ENCODE peak calls at places on chromosome 12, in nine cellular contexts. G, Y, S, P, J, A, C, E and M are unnamed samples.

GRCh38 chr12:65907465-65907864 is 83.2 kb downstream of the HMGA2 start:
- DNase-seq in J (no peak), C (no peak), A (no peak), Y (no peak), P (no peak), S (no peak), G (no peak), E (no peak), M (no peak)

GRCh38 chr12:64998327-64999156 is 122.6 kb downstream of the WIF1 start:
- DNase-seq in J (no peak), Y (no peak), A (peak), G (no peak), E (no peak), P (no peak), S (no peak), C (no peak), M (peak)

GRCh38 chr12:93306636-93307035 is 71.1 kb upstream of the NUDT4 start:
- DNase-seq in J (no peak), E (no peak), A (no peak), G (no peak), C (no peak), P (no peak), S (no peak), Y (no peak), M (no peak)

GRCh38 chr12:1800646-1801284 is 19.6 kb upstream of the LRTM2 start:
- DNase-seq in S (no peak), C (peak), J (no peak), G (peak), A (peak), Y (peak), E (no peak), P (no peak), M (peak)

GRCh38 chr12:21940549-21940948 is 677 bp downstream of the ABCC9 start:
- DNase-seq in A (peak), E (no peak), Y (no peak), S (no peak), G (no peak), J (no peak), P (no peak), C (no peak), M (peak)

GRCh38 chr12:124136796-124137195 is 158.1 kb upstream of the RFLNA start:
- DNase-seq in C (no peak), E (no peak), G (no peak), P (no peak), J (no peak), Y (no peak), S (no peak), A (no peak), M (no peak)

GRCh38 chr12:94855853-94856252 is 147.6 kb downstream of the NDUFA12 start:
- DNase-seq in G (no peak), P (no peak), A (no peak), J (no peak), Y (no peak), S (no peak), E (no peak), C (no peak), M (no peak)

GRCh38 chr12:78229491-78230209 is 399.0 kb downstream of the NAV3 start:
- DNase-seq in J (peak), G (no peak), A (peak), P (no peak), E (peak), Y (peak), C (no peak), S (peak), M (peak)

DNA sequence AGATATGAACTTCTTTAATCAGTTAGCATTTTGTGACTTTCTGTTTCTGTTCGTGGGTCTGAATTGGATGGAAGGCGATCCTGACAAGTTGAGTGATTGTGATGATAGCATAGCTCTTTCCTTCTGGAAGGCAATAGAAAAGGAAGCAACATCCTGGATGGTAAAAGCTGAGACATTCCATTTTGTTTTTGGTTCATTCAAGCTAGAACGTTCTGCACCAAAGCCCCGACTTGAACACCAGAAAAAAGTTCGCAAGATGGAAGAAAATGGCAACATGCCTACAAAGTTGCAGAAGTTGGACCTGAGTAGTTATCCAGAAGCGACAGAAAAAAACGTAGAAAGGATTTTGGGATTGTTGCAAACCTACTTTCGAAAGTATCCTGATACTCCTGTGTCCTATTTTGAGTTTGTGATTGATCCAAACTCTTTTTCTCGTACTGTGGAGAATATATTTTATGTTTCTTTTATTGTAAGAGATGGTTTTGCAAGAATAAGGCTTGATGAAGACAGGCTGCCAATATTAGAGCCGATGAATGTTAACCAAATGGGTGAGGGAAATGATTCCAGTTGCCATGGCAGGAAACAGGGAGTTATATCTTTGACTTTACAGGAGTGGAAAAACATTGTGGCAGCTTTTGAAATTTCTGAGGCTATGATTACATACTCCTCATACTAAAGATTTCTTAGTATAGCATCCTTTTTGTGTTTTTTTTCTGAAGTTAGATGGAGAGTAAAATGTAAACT is 894 bp downstream of the EID3 start:
- DNase-seq in J (no peak), E (no peak), P (no peak), S (no peak), A (no peak), C (no peak), Y (no peak), G (no peak), M (no peak)
- H3K4me3 ChIP-seq in J (peak), E (peak), P (peak), S (peak), A (peak), C (peak), Y (no peak), G (no peak), M (peak)

GRCh38 chr12:121096199-121096798 is 36.4 kb upstream of the P2RX7 start:
- DNase-seq in P (no peak), Y (no peak), A (no peak), E (no peak), J (no peak), S (no peak), G (no peak), C (no peak), M (no peak)
- TF ChIP-seq CTCF in P (no peak), Y (no peak), A (no peak), E (no peak), J (no peak), S (no peak), G (no peak), C (peak), M (no peak)

GRCh38 chr12:32395031-32395430 is 4.3 kb upstream of the FGD4 start:
- DNase-seq in G (no peak), J (no peak), S (no peak), E (no peak), C (no peak), Y (no peak), A (no peak), P (no peak), M (no peak)

GRCh38 chr12:32390572-32391219 is 8.7 kb upstream of the FGD4 start:
- DNase-seq in G (peak), C (peak), J (peak), A (peak), E (no peak), P (peak), Y (no peak), S (no peak), M (peak)
- H3K4me3 ChIP-seq in G (peak), C (peak), J (peak), A (peak), E (peak), P (peak), Y (no peak), S (peak), M (peak)

GRCh38 chr12:14416658-14417057 is 51.2 kb downstream of the ATF7IP start:
- DNase-seq in C (no peak), Y (peak), P (peak), A (peak), E (peak), G (no peak), S (peak), J (no peak), M (peak)
- TF ChIP-seq CTCF in C (no peak), Y (no peak), P (no peak), A (peak), E (peak), G (no peak), S (peak), J (no peak), M (peak)

GRCh38 chr12:54300732-54301427 is at the start of gene NFE2:
- DNase-seq in E (peak), G (peak), P (no peak), S (peak), C (peak), J (peak), A (peak), Y (peak), M (peak)
- H3K4me3 ChIP-seq in E (peak), G (no peak), P (peak), S (peak), C (peak), J (peak), A (no peak), Y (peak), M (peak)

DNA sequence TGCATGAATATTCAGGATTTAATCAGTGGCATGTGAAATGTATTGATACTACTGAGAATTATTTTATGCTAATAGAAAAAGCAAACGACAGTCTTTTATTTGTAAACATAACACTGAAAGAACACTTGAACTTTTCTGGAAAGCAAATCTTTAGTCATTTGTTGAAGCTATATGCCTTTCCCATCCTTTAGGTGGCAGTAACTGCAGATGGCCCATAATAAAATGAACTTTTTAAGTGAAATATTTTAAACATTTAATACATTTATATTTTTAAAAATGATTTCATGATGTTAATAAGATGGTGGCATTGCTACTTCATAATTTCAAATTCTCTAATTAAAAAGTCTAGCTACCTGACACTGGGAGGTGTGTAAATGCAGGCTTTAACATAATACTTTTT is 13.9 kb upstream of the KRR1 start:
- DNase-seq in C (no peak), Y (no peak), J (no peak), E (no peak), P (no peak), A (no peak), G (no peak), S (no peak), M (peak)
- TF ChIP-seq CTCF in C (no peak), Y (peak), J (no peak), E (peak), P (no peak), A (peak), G (no peak), S (peak), M (peak)

GRCh38 chr12:3398196-3398789 is 92.7 kb upstream of the PRMT8 start:
- DNase-seq in J (no peak), S (no peak), C (no peak), G (no peak), A (no peak), Y (no peak), P (no peak), E (no peak), M (no peak)
- H3K4me3 ChIP-seq in J (no peak), S (no peak), C (no peak), G (no peak), A (no peak), Y (peak), P (no peak), E (no peak), M (no peak)

GRCh38 chr12:116174904-116175303 is 102.6 kb downstream of the MED13L start:
- DNase-seq in C (no peak), S (no peak), E (no peak), P (no peak), Y (no peak), J (no peak), A (no peak), G (no peak), M (no peak)

GRCh38 chr12:116172224-116172849 is 105.2 kb downstream of the MED13L start:
- DNase-seq in P (no peak), E (no peak), G (no peak), S (no peak), C (no peak), J (no peak), Y (no peak), A (no peak), M (peak)

GRCh38 chr12:116166306-116166705 is 111.2 kb downstream of the MED13L start:
- DNase-seq in A (no peak), P (no peak), J (no peak), C (no peak), S (no peak), G (no peak), Y (no peak), E (no peak), M (no peak)

GRCh38 chr12:116169071-116169470 is 108.4 kb downstream of the MED13L start:
- DNase-seq in C (no peak), J (no peak), A (no peak), E (no peak), G (no peak), Y (no peak), P (no peak), S (no peak), M (no peak)

GRCh38 chr12:116171549-116171948 is 105.9 kb downstream of the MED13L start:
- DNase-seq in J (no peak), Y (no peak), C (no peak), P (no peak), A (peak), S (peak), G (no peak), E (no peak), M (peak)
- TF ChIP-seq CTCF in J (no peak), Y (no peak), C (no peak), P (no peak), A (no peak), S (no peak), G (no peak), E (no peak), M (no peak)

DNA sequence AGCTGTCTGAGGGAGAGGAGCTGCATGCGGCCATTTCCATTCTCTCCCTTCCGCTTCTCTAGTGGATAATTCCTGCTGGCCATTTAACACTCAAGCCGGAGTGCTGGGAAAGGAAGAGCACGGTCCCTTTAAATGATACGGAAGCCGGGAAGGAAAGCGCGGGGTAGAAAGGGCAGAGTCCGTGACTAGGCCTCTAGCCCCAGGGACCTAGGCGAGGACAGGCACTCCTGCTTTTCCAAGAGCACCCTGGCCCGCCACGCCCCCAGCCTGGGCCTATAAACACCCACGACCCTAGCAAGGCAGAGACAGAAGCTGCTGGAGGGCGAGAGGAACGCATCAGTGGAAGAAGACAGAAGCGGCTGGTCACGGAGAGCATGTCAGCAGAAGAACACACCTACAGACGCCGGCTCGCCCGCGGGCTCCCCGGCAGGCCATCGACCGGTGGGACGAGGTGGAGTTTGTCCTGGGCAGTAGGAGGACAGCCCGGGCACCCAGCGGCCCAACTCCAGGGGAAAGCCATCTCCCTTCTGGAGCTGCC is 1206.6 kb upstream of the TMEM132C start:
- DNase-seq in S (no peak), G (peak), C (no peak), A (no peak), Y (no peak), J (peak), E (no peak), P (no peak), M (no peak)
- H3K4me3 ChIP-seq in S (no peak), G (no peak), C (no peak), A (no peak), Y (no peak), J (peak), E (no peak), P (peak), M (no peak)